ENCODE peak calls at places on chromosomes 7 and 10, in four cellular contexts. One of them, this sample, is unnamed.

GRCh38 chr7:149003560-149004305 is 24.6 kb downstream of the PDIA4 start:
- DNase-seq in endothelial cell: no peak
- DNase-seq in mucosa of descending colon: no peak
- DNase-seq in AG09309: no peak
- DNase-seq in this sample: no peak

GRCh38 chr7:46723003-46723402 is 801.9 kb upstream of the IGFBP3 start:
- DNase-seq in AG09309: no peak
- DNase-seq in mucosa of descending colon: no peak
- DNase-seq in endothelial cell: no peak
- DNase-seq in this sample: no peak

GRCh38 chr10:30059209-30060107 is at the start of gene JCAD:
- DNase-seq in mucosa of descending colon: peak
- DNase-seq in AG09309: no peak
- DNase-seq in endothelial cell: peak
- DNase-seq in this sample: peak

GRCh38 chr10:74394416-74394969 is 243.5 kb downstream of the ADK start:
- DNase-seq in AG09309: peak
- DNase-seq in mucosa of descending colon: no peak
- DNase-seq in endothelial cell: no peak
- DNase-seq in this sample: no peak

GRCh38 chr7:27096756-27097514 is 1.1 kb upstream of the HOXA1 start:
- DNase-seq in mucosa of descending colon: peak
- DNase-seq in AG09309: no peak
- DNase-seq in endothelial cell: no peak
- DNase-seq in this sample: no peak

GRCh38 chr7:96045919-96046318 is 273.6 kb downstream of the DYNC1I1 start:
- DNase-seq in endothelial cell: no peak
- DNase-seq in AG09309: no peak
- DNase-seq in mucosa of descending colon: no peak
- DNase-seq in this sample: no peak

GRCh38 chr7:111855161-111855841 is 293.0 kb upstream of the IMMP2L start:
- DNase-seq in endothelial cell: peak
- DNase-seq in mucosa of descending colon: no peak
- DNase-seq in AG09309: peak
- DNase-seq in this sample: peak

GRCh38 chr7:63012633-63013183 is 985.9 kb upstream of the ZNF722 start:
- DNase-seq in endothelial cell: no peak
- DNase-seq in mucosa of descending colon: no peak
- DNase-seq in AG09309: no peak
- DNase-seq in this sample: no peak

GRCh38 chr7:144792050-144792449 is 43.8 kb downstream of the TPK1 start:
- DNase-seq in endothelial cell: no peak
- DNase-seq in mucosa of descending colon: no peak
- DNase-seq in AG09309: no peak
- DNase-seq in this sample: no peak

GRCh38 chr7:29754874-29755490 is 51.3 kb upstream of the WIPF3 start:
- DNase-seq in endothelial cell: no peak
- DNase-seq in AG09309: no peak
- DNase-seq in mucosa of descending colon: no peak
- DNase-seq in this sample: no peak

GRCh38 chr7:116239434-116239833 is 29.1 kb downstream of the TES start:
- DNase-seq in endothelial cell: no peak
- DNase-seq in mucosa of descending colon: no peak
- DNase-seq in AG09309: no peak
- DNase-seq in this sample: no peak

GRCh38 chr7:121872831-121873764 is at the start of gene PTPRZ1:
- DNase-seq in mucosa of descending colon: no peak
- DNase-seq in endothelial cell: peak
- DNase-seq in AG09309: no peak
- DNase-seq in this sample: peak

GRCh38 chr10:124601016-124601415 is 139.4 kb downstream of the LHPP start:
- DNase-seq in endothelial cell: no peak
- DNase-seq in mucosa of descending colon: peak
- DNase-seq in AG09309: no peak
- DNase-seq in this sample: no peak

GRCh38 chr7:78090616-78091015 is 292.0 kb downstream of the PHTF2 start:
- DNase-seq in mucosa of descending colon: no peak
- DNase-seq in endothelial cell: no peak
- DNase-seq in AG09309: no peak
- DNase-seq in this sample: no peak
- TF ChIP-seq CTCF in mucosa of descending colon: no peak
- TF ChIP-seq CTCF in endothelial cell: no peak
- TF ChIP-seq CTCF in AG09309: peak
- TF ChIP-seq CTCF in this sample: peak

GRCh38 chr7:84809877-84810276 is 377.0 kb downstream of the SEMA3D start:
- DNase-seq in AG09309: no peak
- DNase-seq in mucosa of descending colon: no peak
- DNase-seq in endothelial cell: no peak
- DNase-seq in this sample: no peak
- TF ChIP-seq CTCF in AG09309: no peak
- TF ChIP-seq CTCF in mucosa of descending colon: no peak
- TF ChIP-seq CTCF in endothelial cell: no peak
- TF ChIP-seq CTCF in this sample: no peak

GRCh38 chr10:5835446-5836095 is 22.3 kb upstream of the GDI2 start:
- DNase-seq in mucosa of descending colon: no peak
- DNase-seq in endothelial cell: no peak
- DNase-seq in AG09309: no peak
- DNase-seq in this sample: no peak

GRCh38 chr10:5841965-5842364 is 28.7 kb upstream of the GDI2 start:
- DNase-seq in mucosa of descending colon: no peak
- DNase-seq in endothelial cell: no peak
- DNase-seq in AG09309: no peak
- DNase-seq in this sample: no peak

GRCh38 chr10:5843814-5844705 is 30.8 kb upstream of the GDI2 start:
- DNase-seq in endothelial cell: no peak
- DNase-seq in mucosa of descending colon: no peak
- DNase-seq in AG09309: no peak
- DNase-seq in this sample: no peak

DNA sequence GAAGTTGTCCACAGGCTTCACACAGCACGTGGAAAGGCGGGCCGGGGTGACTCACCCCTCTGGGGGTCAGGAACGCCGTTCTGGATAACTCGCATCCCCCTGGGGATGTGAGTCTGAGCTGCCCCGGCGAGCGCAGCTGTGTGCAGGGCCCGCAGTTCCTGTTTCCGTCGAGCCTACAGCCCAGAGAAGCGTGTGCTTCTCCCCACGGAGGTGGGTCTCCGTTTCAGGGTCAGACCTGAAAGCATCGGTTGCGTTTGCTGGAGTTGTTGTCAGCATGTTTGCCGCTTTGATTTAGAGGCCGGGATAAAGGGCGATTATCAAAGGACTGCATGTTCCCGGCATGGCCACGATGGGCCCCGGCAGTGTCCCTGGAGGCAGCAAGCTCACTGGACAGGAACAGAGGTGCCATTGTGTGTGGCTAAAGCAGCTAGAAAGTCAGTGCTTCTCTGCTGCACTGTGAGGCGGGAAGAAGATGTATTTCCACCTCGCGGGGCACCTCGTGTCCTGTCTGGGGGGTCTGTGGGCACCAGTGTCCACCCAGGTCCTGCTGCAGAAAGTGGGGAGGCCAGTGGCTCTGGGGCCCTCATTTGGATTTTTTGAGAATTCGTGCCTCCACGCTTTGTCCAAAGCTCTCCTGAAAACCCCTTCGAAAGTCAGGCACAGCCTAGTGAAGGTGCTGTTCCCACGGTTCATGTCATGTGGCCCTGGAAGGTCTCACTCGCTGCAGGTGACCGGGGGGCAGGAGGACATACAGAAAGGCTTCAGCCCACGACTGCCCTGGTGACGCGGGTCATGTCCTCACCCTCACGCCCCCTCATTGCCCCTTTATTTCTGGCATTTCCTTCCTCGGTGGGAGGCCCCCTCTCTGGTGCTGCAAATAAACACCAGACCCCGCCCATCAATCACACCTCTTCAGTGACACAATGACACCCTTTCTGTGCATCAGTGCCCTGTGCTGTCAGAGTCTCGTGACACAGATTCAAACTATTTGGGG is 27.4 kb upstream of the GDI2 start:
- DNase-seq in AG09309: no peak
- DNase-seq in mucosa of descending colon: peak
- DNase-seq in endothelial cell: no peak
- DNase-seq in this sample: peak
- TF ChIP-seq CTCF in AG09309: no peak
- TF ChIP-seq CTCF in mucosa of descending colon: no peak
- TF ChIP-seq CTCF in endothelial cell: no peak
- TF ChIP-seq CTCF in this sample: no peak

DNA sequence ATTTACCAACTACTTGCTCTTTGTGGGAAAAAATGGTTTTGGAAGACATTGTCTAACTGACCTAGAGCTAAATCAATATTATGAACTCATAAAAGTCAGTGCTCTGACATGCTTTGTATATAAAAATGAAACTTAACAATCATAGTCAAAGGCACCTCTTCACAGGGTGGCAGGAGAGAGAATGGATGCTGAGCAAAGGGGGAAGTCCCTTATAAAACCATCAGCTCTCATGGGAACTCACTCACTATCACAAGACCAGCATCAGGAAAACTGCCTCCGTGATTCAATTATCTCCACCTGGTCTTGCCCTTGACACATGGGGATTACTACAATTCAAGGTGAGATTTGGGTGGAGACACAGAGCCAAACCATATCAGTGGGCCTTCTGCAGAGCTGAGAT is 417.6 kb upstream of the AUTS2 start:
- DNase-seq in AG09309: no peak
- DNase-seq in endothelial cell: no peak
- DNase-seq in mucosa of descending colon: no peak
- DNase-seq in this sample: no peak
- TF ChIP-seq CTCF in AG09309: no peak
- TF ChIP-seq CTCF in endothelial cell: no peak
- TF ChIP-seq CTCF in mucosa of descending colon: no peak
- TF ChIP-seq CTCF in this sample: no peak

GRCh38 chr10:1735562-1735961 is 1.8 kb downstream of the ADARB2 start:
- DNase-seq in endothelial cell: no peak
- DNase-seq in mucosa of descending colon: no peak
- DNase-seq in AG09309: no peak
- DNase-seq in this sample: no peak

GRCh38 chr10:1732501-1733123 is 4.7 kb downstream of the ADARB2 start:
- DNase-seq in AG09309: no peak
- DNase-seq in mucosa of descending colon: no peak
- DNase-seq in endothelial cell: no peak
- DNase-seq in this sample: no peak

GRCh38 chr10:1734288-1734687 is 3.0 kb downstream of the ADARB2 start:
- DNase-seq in AG09309: no peak
- DNase-seq in mucosa of descending colon: no peak
- DNase-seq in endothelial cell: no peak
- DNase-seq in this sample: no peak

GRCh38 chr10:1733720-1734119 is 3.6 kb downstream of the ADARB2 start:
- DNase-seq in endothelial cell: no peak
- DNase-seq in AG09309: no peak
- DNase-seq in mucosa of descending colon: no peak
- DNase-seq in this sample: no peak

GRCh38 chr10:1731592-1731991 is 5.7 kb downstream of the ADARB2 start:
- DNase-seq in endothelial cell: no peak
- DNase-seq in mucosa of descending colon: no peak
- DNase-seq in AG09309: no peak
- DNase-seq in this sample: no peak
- TF ChIP-seq CTCF in endothelial cell: no peak
- TF ChIP-seq CTCF in mucosa of descending colon: no peak
- TF ChIP-seq CTCF in AG09309: no peak
- TF ChIP-seq CTCF in this sample: no peak